ENCODE peak calls at places on chromosomes 1 and 21, in nine cellular contexts. S is endothelial cell of umbilical vein, L is breast epithelium, H is upper lobe of left lung, U is H1, D is K562, C is HepG2, G is stomach, R is esophagus muscularis mucosa. Z is an unnamed sample.
A peak's percentile ranks its signal among the peaks of the same experiment; 100 is the strongest.

GRCh38 chr1:29703596-29703995 is 467.3 kb downstream of the PTPRU start:
- DNase-seq in S (peak; percentile 39), L (no peak), H (no peak), U (peak; percentile 61), D (peak; percentile 37), C (no peak), G (no peak), R (no peak), Z (no peak)

GRCh38 chr21:31599563-31599962 is 59.9 kb upstream of the SOD1 start:
- DNase-seq in S (no peak), L (no peak), H (no peak), U (no peak), D (no peak), C (no peak), G (no peak), R (no peak), Z (no peak)

GRCh38 chr21:41684381-41685245 is 82.2 kb downstream of the RIPK4 start:
- DNase-seq in S (no peak), L (no peak), H (peak; percentile 43), U (no peak), D (no peak), C (peak; percentile 24), G (peak; percentile 74), R (no peak), Z (no peak)

GRCh38 chr1:244447552-244447951 is 4.2 kb downstream of the ADSS2 start:
- DNase-seq in S (peak; percentile 41), L (no peak), H (no peak), U (no peak), D (no peak), C (no peak), G (no peak), R (no peak), Z (no peak)

GRCh38 chr1:36807262-36807661 is 227.1 kb downstream of the GRIK3 start:
- DNase-seq in S (no peak), L (no peak), H (no peak), U (no peak), D (no peak), C (no peak), G (no peak), R (no peak), Z (no peak)

GRCh38 chr1:227897704-227898438 is 49.9 kb downstream of the WNT9A start:
- DNase-seq in S (no peak), L (peak; percentile 38), H (peak; percentile 12), U (peak; percentile 23), D (no peak), C (no peak), G (peak; percentile 23), R (no peak), Z (peak; percentile 70)

GRCh38 chr1:183881387-183882084 is 76.6 kb downstream of the RGL1 start:
- DNase-seq in S (peak; percentile 98), L (peak; percentile 59), H (peak; percentile 84), U (peak; percentile 51), D (no peak), C (peak; percentile 77), G (peak; percentile 65), R (no peak), Z (no peak)

GRCh38 chr21:28142692-28143091 is 850.0 kb downstream of the LTN1 start:
- DNase-seq in S (peak; percentile 40), L (no peak), H (no peak), U (no peak), D (no peak), C (no peak), G (no peak), R (no peak), Z (no peak)

GRCh38 chr1:91856996-91857395 is 29.0 kb downstream of the TGFBR3 start:
- DNase-seq in S (no peak), L (no peak), H (no peak), U (no peak), D (no peak), C (no peak), G (no peak), R (no peak), Z (no peak)

GRCh38 chr1:64199154-64199553 is 4.3 kb upstream of the UBE2U start:
- DNase-seq in S (no peak), L (no peak), H (no peak), U (no peak), D (no peak), C (no peak), G (no peak), R (no peak), Z (no peak)

GRCh38 chr1:107739183-107739582 is 225.8 kb downstream of the VAV3 start:
- DNase-seq in S (no peak), L (no peak), H (no peak), U (no peak), D (no peak), C (no peak), G (no peak), R (no peak), Z (no peak)

GRCh38 chr21:43921602-43921978 is 56.6 kb downstream of the AGPAT3 start:
- DNase-seq in S (no peak), L (no peak), H (no peak), U (no peak), D (no peak), C (peak; percentile 64), G (no peak), R (no peak), Z (no peak)

DNA sequence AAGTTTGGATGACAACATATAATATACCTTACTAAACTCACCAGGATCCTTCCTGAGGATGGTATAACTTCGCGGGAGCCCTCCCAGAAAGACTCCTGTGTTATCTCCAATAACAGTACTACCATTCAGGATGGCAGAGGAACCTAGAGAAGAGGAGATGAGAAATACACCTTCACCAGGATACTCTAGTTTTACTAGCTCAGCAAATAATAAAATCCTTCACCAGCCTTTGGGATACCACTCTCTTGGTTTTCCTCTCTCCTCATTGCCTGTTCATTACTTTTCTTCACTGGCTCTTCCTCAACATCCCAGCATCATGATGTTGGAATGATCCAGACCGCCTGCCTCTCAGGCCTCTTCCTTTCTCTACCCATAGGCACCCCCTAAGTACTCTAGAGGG is 336.6 kb downstream of the USH2A start:
- DNase-seq in S (no peak), L (no peak), H (no peak), U (no peak), D (no peak), C (no peak), G (no peak), R (no peak), Z (no peak)
- H3K27ac ChIP-seq in S (no peak overlapping the region), L (no peak overlapping the region), H (no peak overlapping the region), U (no peak overlapping the region), D (no peak overlapping the region), C (no peak overlapping the region), G (no peak overlapping the region), R (no peak overlapping the region), Z (no peak overlapping the region)

DNA sequence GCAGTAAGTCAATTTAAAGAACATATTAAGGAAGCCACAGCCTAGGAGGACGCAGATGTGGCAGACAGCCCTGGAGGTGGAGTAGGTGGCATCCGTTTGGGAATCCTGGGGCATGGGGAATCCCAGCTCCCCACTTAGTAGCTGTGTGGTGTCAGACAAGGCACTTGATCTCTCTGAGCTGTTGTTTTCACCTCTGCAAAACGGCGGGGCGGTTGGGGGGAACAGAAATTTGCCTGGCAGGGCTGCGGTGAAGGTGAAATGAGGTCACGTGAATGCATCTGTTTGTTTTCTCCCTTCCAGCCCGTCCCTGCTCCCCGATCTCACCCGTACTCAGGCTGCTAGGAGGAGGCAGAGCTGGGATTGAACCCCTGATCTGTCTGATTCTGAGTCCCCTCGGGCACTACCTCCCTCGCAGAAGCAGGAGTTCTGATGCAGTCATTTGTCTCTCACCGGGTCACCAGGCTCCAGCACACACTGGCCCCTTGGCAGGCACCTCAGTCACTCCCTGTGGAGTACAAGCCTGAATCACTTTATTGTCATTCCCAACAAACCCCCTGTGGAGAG is 2.2 kb upstream of the LAPTM5 start:
- DNase-seq in S (no peak), L (no peak), H (no peak), U (no peak), D (no peak), C (no peak), G (no peak), R (no peak), Z (no peak)
- TF ChIP-seq POLR2AphosphoS5 in S (no peak), L (no peak), H (no peak), U (no peak), D (no peak), C (no peak), G (no peak), R (no peak), Z (no peak)

GRCh38 chr1:55214903-55215193 is 316 bp downstream of the USP24 start:
- DNase-seq in S (peak; percentile 49), L (no peak), H (peak; percentile 33), U (peak; percentile 75), D (no peak), C (no peak), G (peak; percentile 27), R (no peak), Z (no peak)

GRCh38 chr1:55216078-55216477 is 914 bp upstream of the USP24 start:
- DNase-seq in S (no peak), L (no peak), H (no peak), U (no peak), D (no peak), C (no peak), G (no peak), R (no peak), Z (no peak)

GRCh38 chr1:55214214-55214902 is 806 bp downstream of the USP24 start:
- DNase-seq in S (peak; percentile 9), L (no peak), H (peak; percentile 62), U (peak; percentile 81), D (peak; percentile 85), C (peak; percentile 31), G (peak; percentile 39), R (no peak), Z (no peak)

GRCh38 chr1:55213885-55214213 is 1.3 kb downstream of the USP24 start:
- DNase-seq in S (no peak), L (no peak), H (no peak), U (peak; percentile 61), D (no peak), C (no peak), G (no peak), R (no peak), Z (no peak)

DNA sequence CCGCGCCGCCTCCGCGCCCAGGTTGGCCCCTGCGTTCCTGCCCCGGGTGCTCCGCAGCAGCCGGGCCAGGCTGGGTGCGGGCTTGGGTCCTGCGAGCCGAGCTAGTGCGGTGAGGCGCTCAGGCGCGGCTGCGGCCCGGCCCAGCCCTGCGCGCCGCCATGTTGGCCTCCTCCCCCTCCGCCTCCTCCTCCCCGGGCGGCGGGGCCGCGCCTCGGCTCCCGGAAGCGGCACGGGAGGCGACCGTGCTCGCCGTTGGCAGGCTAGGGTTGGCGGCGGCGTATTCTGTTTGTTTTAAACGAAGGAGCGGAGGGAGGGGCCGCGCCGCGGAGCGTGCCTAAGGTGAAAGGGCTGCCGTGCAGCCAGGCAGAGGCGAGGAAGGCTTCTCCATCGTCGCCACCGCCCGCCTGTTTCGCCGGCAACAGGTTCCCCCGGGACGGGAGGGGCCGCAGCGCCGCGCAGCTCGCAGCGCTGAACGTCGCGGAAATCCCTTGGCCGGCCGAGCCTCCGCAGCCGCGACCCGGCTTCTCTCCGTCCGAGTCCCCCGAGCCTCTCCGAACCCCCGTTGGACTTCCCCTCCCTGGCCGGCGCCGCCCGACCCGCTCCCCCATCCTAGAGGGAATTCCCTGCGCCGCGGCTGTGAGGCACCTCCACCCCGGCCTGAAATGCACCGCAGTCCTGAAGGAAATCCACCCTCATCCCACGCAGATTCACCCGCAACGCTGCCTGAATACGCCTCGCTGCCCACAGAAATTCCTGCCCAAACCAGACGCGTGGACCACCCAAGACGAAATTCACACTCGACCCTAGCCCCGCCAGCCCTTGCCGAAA is at the start of gene USP24:
- DNase-seq in S (peak; percentile 69), L (peak; percentile 65), H (peak; percentile 80), U (peak; percentile 78), D (peak; percentile 81), C (peak; percentile 63), G (peak; percentile 91), R (peak; percentile 95), Z (peak; percentile 86)
- TF ChIP-seq POLR2A in S (peak; percentile 72), L (no peak), H (peak; percentile 79), U (peak; percentile 90), D (peak; percentile 89), C (peak; percentile 81), G (peak; percentile 57), R (peak; percentile 73), Z (peak; percentile 55)

GRCh38 chr1:14732726-14733052 is 134.2 kb downstream of the KAZN start:
- DNase-seq in S (no peak), L (no peak), H (no peak), U (no peak), D (no peak), C (no peak), G (no peak), R (no peak), Z (no peak)
- H3K27ac ChIP-seq in S (no peak overlapping the region), L (peak overlapping the region; percentile 66), H (no peak overlapping the region), U (no peak overlapping the region), D (no peak overlapping the region), C (no peak overlapping the region), G (no peak overlapping the region), R (no peak overlapping the region), Z (peak overlapping the region; percentile 70)